ENCODE peak calls at places on chromosomes 13 and 19, in six cellular contexts. One of them, this sample, is unnamed.

GRCh38 chr13:59437902-59438301 is 725.8 kb downstream of the DIAPH3 start:
- DNase-seq in AG10803: no peak
- DNase-seq in NCI-H510A: no peak
- DNase-seq in mammary epithelial cell: no peak
- DNase-seq in stimulated activated CD4-positive, alpha-beta T cell treated with anti-CD3 and anti-CD28 coated beads, Interleukin-4, amount 100 ng/mL, for 4 hours: no peak
- DNase-seq in activated CD8-positive, alpha-beta memory T cell treated with anti-CD3 and anti-CD28 coated beads for 24 hours: no peak
- DNase-seq in this sample: no peak

GRCh38 chr13:33761744-33762143 is 56.2 kb upstream of the RFC3 start:
- DNase-seq in AG10803: peak
- DNase-seq in NCI-H510A: no peak
- DNase-seq in stimulated activated CD4-positive, alpha-beta T cell treated with anti-CD3 and anti-CD28 coated beads, Interleukin-4, amount 100 ng/mL, for 4 hours: no peak
- DNase-seq in mammary epithelial cell: peak
- DNase-seq in activated CD8-positive, alpha-beta memory T cell treated with anti-CD3 and anti-CD28 coated beads for 24 hours: no peak
- DNase-seq in this sample: no peak

GRCh38 chr13:44516771-44517170 is 59.4 kb downstream of the TSC22D1 start:
- DNase-seq in AG10803: no peak
- DNase-seq in stimulated activated CD4-positive, alpha-beta T cell treated with anti-CD3 and anti-CD28 coated beads, Interleukin-4, amount 100 ng/mL, for 4 hours: no peak
- DNase-seq in activated CD8-positive, alpha-beta memory T cell treated with anti-CD3 and anti-CD28 coated beads for 24 hours: no peak
- DNase-seq in NCI-H510A: no peak
- DNase-seq in mammary epithelial cell: no peak
- DNase-seq in this sample: no peak

GRCh38 chr19:51980116-51980736 is 6.4 kb downstream of the ZNF350 start:
- DNase-seq in activated CD8-positive, alpha-beta memory T cell treated with anti-CD3 and anti-CD28 coated beads for 24 hours: no peak
- DNase-seq in stimulated activated CD4-positive, alpha-beta T cell treated with anti-CD3 and anti-CD28 coated beads, Interleukin-4, amount 100 ng/mL, for 4 hours: no peak
- DNase-seq in AG10803: peak
- DNase-seq in NCI-H510A: no peak
- DNase-seq in mammary epithelial cell: peak
- DNase-seq in this sample: no peak

GRCh38 chr19:34405892-34406660 is 1.9 kb downstream of the PDCD2L start:
- DNase-seq in NCI-H510A: no peak
- DNase-seq in stimulated activated CD4-positive, alpha-beta T cell treated with anti-CD3 and anti-CD28 coated beads, Interleukin-4, amount 100 ng/mL, for 4 hours: no peak
- DNase-seq in AG10803: no peak
- DNase-seq in activated CD8-positive, alpha-beta memory T cell treated with anti-CD3 and anti-CD28 coated beads for 24 hours: no peak
- DNase-seq in mammary epithelial cell: no peak
- DNase-seq in this sample: no peak

GRCh38 chr13:43305416-43305815 is 282.0 kb downstream of the DNAJC15 start:
- DNase-seq in stimulated activated CD4-positive, alpha-beta T cell treated with anti-CD3 and anti-CD28 coated beads, Interleukin-4, amount 100 ng/mL, for 4 hours: no peak
- DNase-seq in NCI-H510A: no peak
- DNase-seq in mammary epithelial cell: no peak
- DNase-seq in AG10803: no peak
- DNase-seq in activated CD8-positive, alpha-beta memory T cell treated with anti-CD3 and anti-CD28 coated beads for 24 hours: no peak
- DNase-seq in this sample: no peak

GRCh38 chr19:21440321-21440720 is 43.4 kb downstream of the ZNF493 start:
- DNase-seq in stimulated activated CD4-positive, alpha-beta T cell treated with anti-CD3 and anti-CD28 coated beads, Interleukin-4, amount 100 ng/mL, for 4 hours: no peak
- DNase-seq in NCI-H510A: no peak
- DNase-seq in activated CD8-positive, alpha-beta memory T cell treated with anti-CD3 and anti-CD28 coated beads for 24 hours: no peak
- DNase-seq in AG10803: no peak
- DNase-seq in mammary epithelial cell: no peak
- DNase-seq in this sample: no peak

GRCh38 chr13:76019421-76020044 is 383.4 kb downstream of the LMO7 start:
- DNase-seq in NCI-H510A: no peak
- DNase-seq in activated CD8-positive, alpha-beta memory T cell treated with anti-CD3 and anti-CD28 coated beads for 24 hours: no peak
- DNase-seq in AG10803: no peak
- DNase-seq in mammary epithelial cell: no peak
- DNase-seq in stimulated activated CD4-positive, alpha-beta T cell treated with anti-CD3 and anti-CD28 coated beads, Interleukin-4, amount 100 ng/mL, for 4 hours: no peak
- DNase-seq in this sample: no peak

GRCh38 chr13:35987572-35988513 is 143.3 kb downstream of the DCLK1 start:
- DNase-seq in stimulated activated CD4-positive, alpha-beta T cell treated with anti-CD3 and anti-CD28 coated beads, Interleukin-4, amount 100 ng/mL, for 4 hours: no peak
- DNase-seq in mammary epithelial cell: no peak
- DNase-seq in activated CD8-positive, alpha-beta memory T cell treated with anti-CD3 and anti-CD28 coated beads for 24 hours: no peak
- DNase-seq in NCI-H510A: peak
- DNase-seq in AG10803: no peak
- DNase-seq in this sample: no peak

GRCh38 chr19:7658219-7658686 is 10.6 kb upstream of the RETN start:
- DNase-seq in stimulated activated CD4-positive, alpha-beta T cell treated with anti-CD3 and anti-CD28 coated beads, Interleukin-4, amount 100 ng/mL, for 4 hours: no peak
- DNase-seq in NCI-H510A: no peak
- DNase-seq in activated CD8-positive, alpha-beta memory T cell treated with anti-CD3 and anti-CD28 coated beads for 24 hours: peak
- DNase-seq in mammary epithelial cell: no peak
- DNase-seq in AG10803: no peak
- DNase-seq in this sample: no peak

GRCh38 chr19:37706052-37706605 is 13.4 kb downstream of the ZNF607 start:
- DNase-seq in activated CD8-positive, alpha-beta memory T cell treated with anti-CD3 and anti-CD28 coated beads for 24 hours: no peak
- DNase-seq in stimulated activated CD4-positive, alpha-beta T cell treated with anti-CD3 and anti-CD28 coated beads, Interleukin-4, amount 100 ng/mL, for 4 hours: no peak
- DNase-seq in NCI-H510A: no peak
- DNase-seq in mammary epithelial cell: no peak
- DNase-seq in AG10803: no peak
- DNase-seq in this sample: no peak

GRCh38 chr19:34365463-34366401 is 736 bp downstream of the GPI start:
- DNase-seq in AG10803: peak
- DNase-seq in mammary epithelial cell: peak
- DNase-seq in NCI-H510A: no peak
- DNase-seq in stimulated activated CD4-positive, alpha-beta T cell treated with anti-CD3 and anti-CD28 coated beads, Interleukin-4, amount 100 ng/mL, for 4 hours: peak
- DNase-seq in activated CD8-positive, alpha-beta memory T cell treated with anti-CD3 and anti-CD28 coated beads for 24 hours: peak
- DNase-seq in this sample: peak

GRCh38 chr19:45075215-45076028 is 856 bp downstream of the ZNF296 start:
- DNase-seq in AG10803: peak
- DNase-seq in activated CD8-positive, alpha-beta memory T cell treated with anti-CD3 and anti-CD28 coated beads for 24 hours: peak
- DNase-seq in stimulated activated CD4-positive, alpha-beta T cell treated with anti-CD3 and anti-CD28 coated beads, Interleukin-4, amount 100 ng/mL, for 4 hours: no peak
- DNase-seq in mammary epithelial cell: no peak
- DNase-seq in NCI-H510A: peak
- DNase-seq in this sample: peak

GRCh38 chr13:111664060-111664459 is 343.6 kb downstream of the TEX29 start:
- DNase-seq in activated CD8-positive, alpha-beta memory T cell treated with anti-CD3 and anti-CD28 coated beads for 24 hours: no peak
- DNase-seq in mammary epithelial cell: no peak
- DNase-seq in AG10803: no peak
- DNase-seq in stimulated activated CD4-positive, alpha-beta T cell treated with anti-CD3 and anti-CD28 coated beads, Interleukin-4, amount 100 ng/mL, for 4 hours: no peak
- DNase-seq in NCI-H510A: no peak
- DNase-seq in this sample: no peak

GRCh38 chr19:53177986-53178385 is 15.2 kb downstream of the ZNF665 start:
- DNase-seq in AG10803: no peak
- DNase-seq in NCI-H510A: no peak
- DNase-seq in stimulated activated CD4-positive, alpha-beta T cell treated with anti-CD3 and anti-CD28 coated beads, Interleukin-4, amount 100 ng/mL, for 4 hours: no peak
- DNase-seq in activated CD8-positive, alpha-beta memory T cell treated with anti-CD3 and anti-CD28 coated beads for 24 hours: no peak
- DNase-seq in mammary epithelial cell: no peak
- DNase-seq in this sample: no peak

GRCh38 chr13:76677047-76677446 is 209.2 kb downstream of the KCTD12 start:
- DNase-seq in activated CD8-positive, alpha-beta memory T cell treated with anti-CD3 and anti-CD28 coated beads for 24 hours: no peak
- DNase-seq in AG10803: peak
- DNase-seq in mammary epithelial cell: no peak
- DNase-seq in stimulated activated CD4-positive, alpha-beta T cell treated with anti-CD3 and anti-CD28 coated beads, Interleukin-4, amount 100 ng/mL, for 4 hours: no peak
- DNase-seq in NCI-H510A: no peak
- DNase-seq in this sample: peak

GRCh38 chr19:45522010-45522941 is 15.0 kb downstream of the VASP start:
- DNase-seq in activated CD8-positive, alpha-beta memory T cell treated with anti-CD3 and anti-CD28 coated beads for 24 hours: no peak
- DNase-seq in stimulated activated CD4-positive, alpha-beta T cell treated with anti-CD3 and anti-CD28 coated beads, Interleukin-4, amount 100 ng/mL, for 4 hours: no peak
- DNase-seq in AG10803: no peak
- DNase-seq in NCI-H510A: no peak
- DNase-seq in mammary epithelial cell: no peak
- DNase-seq in this sample: no peak

GRCh38 chr19:54574051-54574450 is 461 bp downstream of the LILRA2 start:
- DNase-seq in mammary epithelial cell: no peak
- DNase-seq in stimulated activated CD4-positive, alpha-beta T cell treated with anti-CD3 and anti-CD28 coated beads, Interleukin-4, amount 100 ng/mL, for 4 hours: no peak
- DNase-seq in activated CD8-positive, alpha-beta memory T cell treated with anti-CD3 and anti-CD28 coated beads for 24 hours: no peak
- DNase-seq in AG10803: no peak
- DNase-seq in NCI-H510A: no peak
- DNase-seq in this sample: no peak

GRCh38 chr19:6765738-6766356 is 1.4 kb downstream of the SH2D3A start:
- DNase-seq in mammary epithelial cell: peak
- DNase-seq in activated CD8-positive, alpha-beta memory T cell treated with anti-CD3 and anti-CD28 coated beads for 24 hours: no peak
- DNase-seq in NCI-H510A: peak
- DNase-seq in stimulated activated CD4-positive, alpha-beta T cell treated with anti-CD3 and anti-CD28 coated beads, Interleukin-4, amount 100 ng/mL, for 4 hours: no peak
- DNase-seq in AG10803: no peak
- DNase-seq in this sample: no peak

GRCh38 chr19:43575955-43576451 is 402 bp downstream of the PINLYP start:
- DNase-seq in mammary epithelial cell: peak
- DNase-seq in NCI-H510A: no peak
- DNase-seq in activated CD8-positive, alpha-beta memory T cell treated with anti-CD3 and anti-CD28 coated beads for 24 hours: peak
- DNase-seq in stimulated activated CD4-positive, alpha-beta T cell treated with anti-CD3 and anti-CD28 coated beads, Interleukin-4, amount 100 ng/mL, for 4 hours: no peak
- DNase-seq in AG10803: no peak
- DNase-seq in this sample: no peak

GRCh38 chr13:98221234-98221633 is 44.2 kb upstream of the RNF113B start:
- DNase-seq in stimulated activated CD4-positive, alpha-beta T cell treated with anti-CD3 and anti-CD28 coated beads, Interleukin-4, amount 100 ng/mL, for 4 hours: no peak
- DNase-seq in mammary epithelial cell: no peak
- DNase-seq in NCI-H510A: no peak
- DNase-seq in AG10803: peak
- DNase-seq in activated CD8-positive, alpha-beta memory T cell treated with anti-CD3 and anti-CD28 coated beads for 24 hours: no peak
- DNase-seq in this sample: no peak

GRCh38 chr13:24074687-24075086 is 85.8 kb upstream of the SPATA13 start:
- DNase-seq in activated CD8-positive, alpha-beta memory T cell treated with anti-CD3 and anti-CD28 coated beads for 24 hours: no peak
- DNase-seq in mammary epithelial cell: no peak
- DNase-seq in AG10803: no peak
- DNase-seq in stimulated activated CD4-positive, alpha-beta T cell treated with anti-CD3 and anti-CD28 coated beads, Interleukin-4, amount 100 ng/mL, for 4 hours: no peak
- DNase-seq in NCI-H510A: no peak
- DNase-seq in this sample: peak

GRCh38 chr13:74035881-74036280 is 98.3 kb downstream of the KLF12 start:
- DNase-seq in AG10803: no peak
- DNase-seq in stimulated activated CD4-positive, alpha-beta T cell treated with anti-CD3 and anti-CD28 coated beads, Interleukin-4, amount 100 ng/mL, for 4 hours: no peak
- DNase-seq in NCI-H510A: no peak
- DNase-seq in activated CD8-positive, alpha-beta memory T cell treated with anti-CD3 and anti-CD28 coated beads for 24 hours: no peak
- DNase-seq in mammary epithelial cell: no peak
- DNase-seq in this sample: no peak

GRCh38 chr19:7772752-7773291 is 9.8 kb downstream of the CLEC4M start:
- DNase-seq in activated CD8-positive, alpha-beta memory T cell treated with anti-CD3 and anti-CD28 coated beads for 24 hours: no peak
- DNase-seq in stimulated activated CD4-positive, alpha-beta T cell treated with anti-CD3 and anti-CD28 coated beads, Interleukin-4, amount 100 ng/mL, for 4 hours: no peak
- DNase-seq in NCI-H510A: no peak
- DNase-seq in AG10803: peak
- DNase-seq in mammary epithelial cell: peak
- DNase-seq in this sample: no peak

GRCh38 chr19:34375598-34375997 is 10.6 kb downstream of the GPI start:
- DNase-seq in NCI-H510A: no peak
- DNase-seq in AG10803: no peak
- DNase-seq in mammary epithelial cell: no peak
- DNase-seq in activated CD8-positive, alpha-beta memory T cell treated with anti-CD3 and anti-CD28 coated beads for 24 hours: no peak
- DNase-seq in stimulated activated CD4-positive, alpha-beta T cell treated with anti-CD3 and anti-CD28 coated beads, Interleukin-4, amount 100 ng/mL, for 4 hours: no peak
- DNase-seq in this sample: no peak

GRCh38 chr19:16394681-16395375 is 70.2 kb downstream of the KLF2 start:
- DNase-seq in NCI-H510A: no peak
- DNase-seq in mammary epithelial cell: no peak
- DNase-seq in stimulated activated CD4-positive, alpha-beta T cell treated with anti-CD3 and anti-CD28 coated beads, Interleukin-4, amount 100 ng/mL, for 4 hours: no peak
- DNase-seq in activated CD8-positive, alpha-beta memory T cell treated with anti-CD3 and anti-CD28 coated beads for 24 hours: no peak
- DNase-seq in AG10803: peak
- DNase-seq in this sample: no peak

GRCh38 chr19:46716013-46716671 is 772 bp downstream of the PRKD2 start:
- DNase-seq in mammary epithelial cell: no peak
- DNase-seq in AG10803: no peak
- DNase-seq in activated CD8-positive, alpha-beta memory T cell treated with anti-CD3 and anti-CD28 coated beads for 24 hours: peak
- DNase-seq in NCI-H510A: peak
- DNase-seq in stimulated activated CD4-positive, alpha-beta T cell treated with anti-CD3 and anti-CD28 coated beads, Interleukin-4, amount 100 ng/mL, for 4 hours: no peak
- DNase-seq in this sample: peak

GRCh38 chr13:97435794-97436193 is 1.8 kb downstream of the RAP2A start:
- DNase-seq in mammary epithelial cell: no peak
- DNase-seq in AG10803: no peak
- DNase-seq in stimulated activated CD4-positive, alpha-beta T cell treated with anti-CD3 and anti-CD28 coated beads, Interleukin-4, amount 100 ng/mL, for 4 hours: no peak
- DNase-seq in activated CD8-positive, alpha-beta memory T cell treated with anti-CD3 and anti-CD28 coated beads for 24 hours: no peak
- DNase-seq in NCI-H510A: no peak
- DNase-seq in this sample: no peak

GRCh38 chr19:6925801-6926751 is 38.7 kb downstream of the ADGRE1 start:
- DNase-seq in stimulated activated CD4-positive, alpha-beta T cell treated with anti-CD3 and anti-CD28 coated beads, Interleukin-4, amount 100 ng/mL, for 4 hours: peak
- DNase-seq in activated CD8-positive, alpha-beta memory T cell treated with anti-CD3 and anti-CD28 coated beads for 24 hours: peak
- DNase-seq in NCI-H510A: no peak
- DNase-seq in AG10803: peak
- DNase-seq in mammary epithelial cell: peak
- DNase-seq in this sample: no peak

GRCh38 chr19:16161848-16162247 is 11.5 kb downstream of the CIB3 start:
- DNase-seq in NCI-H510A: no peak
- DNase-seq in stimulated activated CD4-positive, alpha-beta T cell treated with anti-CD3 and anti-CD28 coated beads, Interleukin-4, amount 100 ng/mL, for 4 hours: no peak
- DNase-seq in mammary epithelial cell: peak
- DNase-seq in activated CD8-positive, alpha-beta memory T cell treated with anti-CD3 and anti-CD28 coated beads for 24 hours: no peak
- DNase-seq in AG10803: peak
- DNase-seq in this sample: no peak

GRCh38 chr19:33878912-33879810 is 82.5 kb downstream of the KCTD15 start:
- DNase-seq in AG10803: no peak
- DNase-seq in NCI-H510A: no peak
- DNase-seq in stimulated activated CD4-positive, alpha-beta T cell treated with anti-CD3 and anti-CD28 coated beads, Interleukin-4, amount 100 ng/mL, for 4 hours: no peak
- DNase-seq in activated CD8-positive, alpha-beta memory T cell treated with anti-CD3 and anti-CD28 coated beads for 24 hours: no peak
- DNase-seq in mammary epithelial cell: no peak
- DNase-seq in this sample: no peak

GRCh38 chr19:47618771-47619170 is 9.8 kb downstream of the BICRA start:
- DNase-seq in activated CD8-positive, alpha-beta memory T cell treated with anti-CD3 and anti-CD28 coated beads for 24 hours: no peak
- DNase-seq in stimulated activated CD4-positive, alpha-beta T cell treated with anti-CD3 and anti-CD28 coated beads, Interleukin-4, amount 100 ng/mL, for 4 hours: no peak
- DNase-seq in mammary epithelial cell: no peak
- DNase-seq in NCI-H510A: no peak
- DNase-seq in AG10803: peak
- DNase-seq in this sample: no peak

GRCh38 chr19:14091086-14091884 is 734 bp upstream of the SAMD1 start:
- DNase-seq in NCI-H510A: peak
- DNase-seq in stimulated activated CD4-positive, alpha-beta T cell treated with anti-CD3 and anti-CD28 coated beads, Interleukin-4, amount 100 ng/mL, for 4 hours: peak
- DNase-seq in activated CD8-positive, alpha-beta memory T cell treated with anti-CD3 and anti-CD28 coated beads for 24 hours: peak
- DNase-seq in AG10803: peak
- DNase-seq in mammary epithelial cell: peak
- DNase-seq in this sample: peak

GRCh38 chr19:12095111-12095790 is 30.7 kb downstream of the ZNF844 start:
- DNase-seq in mammary epithelial cell: no peak
- DNase-seq in stimulated activated CD4-positive, alpha-beta T cell treated with anti-CD3 and anti-CD28 coated beads, Interleukin-4, amount 100 ng/mL, for 4 hours: no peak
- DNase-seq in activated CD8-positive, alpha-beta memory T cell treated with anti-CD3 and anti-CD28 coated beads for 24 hours: no peak
- DNase-seq in AG10803: peak
- DNase-seq in NCI-H510A: no peak
- DNase-seq in this sample: no peak

This sample was measured in tibial artery.